ENCODE peak calls at places on chromosome 12, in four cellular contexts. One of them, this sample, is unnamed.

GRCh38 chr12:70292017-70292776 is 49.0 kb downstream of the CNOT2 start:
- DNase-seq in H9: no peak
- DNase-seq in mesenchymal stem cell: no peak
- DNase-seq in H1: no peak
- DNase-seq in this sample: no peak

GRCh38 chr12:101299346-101299745 is 19.4 kb downstream of the UTP20 start:
- DNase-seq in H9: no peak
- DNase-seq in mesenchymal stem cell: no peak
- DNase-seq in H1: no peak
- DNase-seq in this sample: no peak

GRCh38 chr12:47317182-47317915 is 237.6 kb upstream of the AMIGO2 start:
- DNase-seq in H9: no peak
- DNase-seq in mesenchymal stem cell: no peak
- DNase-seq in H1: no peak
- DNase-seq in this sample: no peak

GRCh38 chr12:108603743-108604142 is 5.9 kb upstream of the TMEM119 start:
- DNase-seq in H9: no peak
- DNase-seq in mesenchymal stem cell: no peak
- DNase-seq in H1: no peak
- DNase-seq in this sample: no peak

GRCh38 chr12:50222275-50222783 is 55.2 kb upstream of the CERS5 start:
- DNase-seq in H9: peak
- DNase-seq in mesenchymal stem cell: peak
- DNase-seq in H1: no peak
- DNase-seq in this sample: peak

GRCh38 chr12:108430245-108430644 is 84.8 kb upstream of the FICD start:
- DNase-seq in H9: no peak
- DNase-seq in mesenchymal stem cell: no peak
- DNase-seq in H1: no peak
- DNase-seq in this sample: no peak

GRCh38 chr12:50638482-50638880 is 125.4 kb upstream of the ATF1 start:
- DNase-seq in H9: no peak
- DNase-seq in mesenchymal stem cell: no peak
- DNase-seq in H1: no peak
- DNase-seq in this sample: no peak

GRCh38 chr12:46472893-46473633 is 100.5 kb upstream of the SLC38A2 start:
- DNase-seq in H9: no peak
- DNase-seq in mesenchymal stem cell: peak
- DNase-seq in H1: no peak
- DNase-seq in this sample: no peak

GRCh38 chr12:131965073-131965472 is 15.3 kb downstream of the EP400 start:
- DNase-seq in H9: no peak
- DNase-seq in mesenchymal stem cell: no peak
- DNase-seq in H1: no peak
- DNase-seq in this sample: no peak

GRCh38 chr12:104499668-104500328 is 43.0 kb downstream of the CHST11 start:
- DNase-seq in H9: no peak
- DNase-seq in mesenchymal stem cell: no peak
- DNase-seq in H1: no peak
- DNase-seq in this sample: no peak
- H3K4me2 ChIP-seq in H9: no peak
- H3K4me2 ChIP-seq in mesenchymal stem cell: no peak
- H3K4me2 ChIP-seq in H1: no peak
- H3K4me2 ChIP-seq in this sample: no peak

DNA sequence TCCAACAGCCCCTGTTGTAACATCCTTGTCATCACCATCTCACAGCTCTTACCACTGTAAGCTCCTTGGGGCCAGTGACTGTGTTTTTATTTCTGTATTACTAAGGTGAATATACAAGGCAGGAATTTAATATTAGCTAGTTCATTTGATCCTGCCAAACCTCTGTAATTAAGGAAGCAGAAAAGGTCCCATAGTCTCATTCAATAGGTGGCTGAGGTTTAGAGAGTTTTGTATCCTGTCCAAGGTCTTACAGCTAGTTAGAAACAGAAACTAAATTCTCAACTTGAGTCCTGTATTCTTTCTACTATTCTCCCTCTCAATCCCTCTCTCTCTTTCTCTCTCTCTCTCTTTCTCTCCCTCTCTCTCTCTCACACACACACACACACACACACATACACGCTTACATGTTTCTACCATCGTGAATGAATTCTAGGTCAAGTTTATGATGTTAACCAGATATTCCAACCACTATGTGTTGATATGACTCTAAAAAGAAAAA is 543 bp upstream of the GLIPR1 start:
- DNase-seq in H9: no peak
- DNase-seq in mesenchymal stem cell: no peak
- DNase-seq in H1: no peak
- DNase-seq in this sample: no peak
- H2BK12ac ChIP-seq in H9: no peak
- H2BK12ac ChIP-seq in mesenchymal stem cell: peak
- H2BK12ac ChIP-seq in H1: no peak
- H2BK12ac ChIP-seq in this sample: no peak

GRCh38 chr12:29438752-29439408 is 57.9 kb upstream of the ERGIC2 start:
- DNase-seq in H9: no peak
- DNase-seq in mesenchymal stem cell: no peak
- DNase-seq in H1: no peak
- DNase-seq in this sample: no peak

GRCh38 chr12:29439506-29439905 is 58.0 kb downstream of the OVCH1 start:
- DNase-seq in H9: no peak
- DNase-seq in mesenchymal stem cell: no peak
- DNase-seq in H1: no peak
- DNase-seq in this sample: no peak

GRCh38 chr12:29437575-29437974 is 56.6 kb upstream of the ERGIC2 start:
- DNase-seq in H9: no peak
- DNase-seq in mesenchymal stem cell: no peak
- DNase-seq in H1: no peak
- DNase-seq in this sample: no peak
- H3K4me2 ChIP-seq in H9: no peak
- H3K4me2 ChIP-seq in mesenchymal stem cell: no peak
- H3K4me2 ChIP-seq in H1: no peak
- H3K4me2 ChIP-seq in this sample: no peak

GRCh38 chr12:75724913-75725312 is 213.5 kb upstream of the KRR1 start:
- DNase-seq in H9: no peak
- DNase-seq in mesenchymal stem cell: peak
- DNase-seq in H1: no peak
- DNase-seq in this sample: no peak

GRCh38 chr12:75722714-75723200 is 211.3 kb upstream of the KRR1 start:
- DNase-seq in H9: no peak
- DNase-seq in mesenchymal stem cell: peak
- DNase-seq in H1: no peak
- DNase-seq in this sample: no peak

GRCh38 chr12:75720807-75721206 is 209.4 kb upstream of the KRR1 start:
- DNase-seq in H9: peak
- DNase-seq in mesenchymal stem cell: no peak
- DNase-seq in H1: no peak
- DNase-seq in this sample: no peak

GRCh38 chr12:75721231-75721641 is 209.8 kb upstream of the KRR1 start:
- DNase-seq in H9: no peak
- DNase-seq in mesenchymal stem cell: no peak
- DNase-seq in H1: no peak
- DNase-seq in this sample: no peak

GRCh38 chr12:75721790-75722189 is 210.4 kb upstream of the KRR1 start:
- DNase-seq in H9: no peak
- DNase-seq in mesenchymal stem cell: no peak
- DNase-seq in H1: no peak
- DNase-seq in this sample: no peak
- H2BK12ac ChIP-seq in H9: no peak
- H2BK12ac ChIP-seq in mesenchymal stem cell: no peak
- H2BK12ac ChIP-seq in H1: no peak
- H2BK12ac ChIP-seq in this sample: no peak

DNA sequence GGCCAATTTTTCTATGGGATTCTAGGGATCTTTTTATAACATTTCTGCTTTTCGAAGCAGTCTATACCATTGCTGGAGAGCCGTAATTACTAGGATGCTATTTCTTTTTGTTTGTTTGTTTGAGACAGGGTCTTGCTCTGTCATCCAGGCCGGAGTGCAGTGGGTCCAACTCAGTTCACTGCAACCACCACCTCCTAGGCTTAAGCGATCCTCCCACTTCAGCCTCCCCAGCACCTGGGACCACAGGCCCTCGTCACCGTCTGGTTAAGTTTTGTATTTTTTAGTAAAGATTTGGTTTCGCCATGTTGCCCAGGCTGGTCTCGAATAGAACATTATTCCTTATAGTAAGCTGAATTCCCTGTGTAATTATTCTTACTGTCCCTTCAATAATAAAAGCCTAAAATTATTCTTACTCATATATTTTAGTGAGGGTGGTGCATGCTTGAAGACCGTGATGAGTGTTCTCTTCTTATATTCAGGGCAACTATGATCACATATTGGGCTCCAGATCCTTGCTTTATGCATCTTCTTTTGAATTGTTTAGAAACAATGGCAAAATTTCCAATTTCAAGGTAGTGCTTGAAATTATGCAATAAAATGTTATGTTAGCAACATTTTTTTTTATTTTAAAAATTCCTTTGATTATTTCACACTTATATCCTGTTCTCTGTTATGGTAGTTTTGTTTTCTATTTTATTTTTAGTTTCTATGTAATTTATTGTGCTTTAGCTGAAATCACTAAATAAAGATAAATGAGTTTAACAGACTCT is 66.2 kb downstream of the CRADD start:
- DNase-seq in H9: no peak
- DNase-seq in mesenchymal stem cell: no peak
- DNase-seq in H1: no peak
- DNase-seq in this sample: no peak
- H3K4me2 ChIP-seq in H9: no peak
- H3K4me2 ChIP-seq in mesenchymal stem cell: no peak
- H3K4me2 ChIP-seq in H1: peak
- H3K4me2 ChIP-seq in this sample: no peak